ENCODE peak calls at places on chromosomes 4 and X, in six cellular contexts. L is HCT116, W is HepG2, V is A549, P is endothelial cell of umbilical vein, J is H1. O is an unnamed sample.

GRCh38 chrX:139388234-139388633 is 142.3 kb upstream of the F9 start:
- DNase-seq in L (no peak), W (no peak), V (no peak), P (no peak), J (no peak), O (no peak)

GRCh38 chrX:105211051-105211575 is 9.4 kb downstream of the TEX13A start:
- DNase-seq in L (no peak), W (no peak), V (no peak), P (no peak), J (no peak), O (no peak)

GRCh38 chr4:146063143-146063542 is 112.4 kb upstream of the LSM6 start:
- DNase-seq in L (no peak), W (no peak), V (no peak), P (no peak), J (no peak), O (no peak)

GRCh38 chr4:22170353-22170752 is 221.8 kb upstream of the KCNIP4 start:
- DNase-seq in L (no peak), W (no peak), V (no peak), P (no peak), J (no peak), O (no peak)

GRCh38 chr4:30630431-30630830 is 89.7 kb upstream of the PCDH7 start:
- DNase-seq in L (no peak), W (no peak), V (no peak), P (no peak), J (no peak), O (no peak)

GRCh38 chr4:42655921-42656735 is 777 bp downstream of the ATP8A1 start:
- DNase-seq in L (no peak), W (peak), V (peak), P (peak), J (no peak), O (peak)

GRCh38 chrX:150365953-150366911 is 3.1 kb downstream of the MAMLD1 start:
- DNase-seq in L (no peak), W (no peak), V (no peak), P (peak), J (no peak), O (no peak)

GRCh38 chrX:136540226-136540625 is 8.2 kb downstream of the VGLL1 start:
- DNase-seq in L (no peak), W (no peak), V (no peak), P (no peak), J (no peak), O (no peak)

GRCh38 chr4:164803702-164804101 is 49.8 kb downstream of the SMIM31 start:
- DNase-seq in L (no peak), W (no peak), V (no peak), P (no peak), J (no peak), O (no peak)

GRCh38 chrX:132270021-132270420 is 50.8 kb upstream of the RAP2C start:
- DNase-seq in L (no peak), W (no peak), V (no peak), P (no peak), J (no peak), O (no peak)

GRCh38 chr4:81684357-81684756 is 212.7 kb upstream of the RASGEF1B start:
- DNase-seq in L (no peak), W (no peak), V (no peak), P (no peak), J (no peak), O (no peak)

GRCh38 chr4:68869274-68869773 is 53.5 kb downstream of the UGT2B10 start:
- DNase-seq in L (no peak), W (no peak), V (no peak), P (no peak), J (no peak), O (no peak)

GRCh38 chrX:81201692-81202412 is at the start of the genes HMGN5 and SH3BGRL:
- DNase-seq in L (peak), W (peak), V (peak), P (peak), J (peak), O (peak)

GRCh38 chrX:131752493-131753198 is 208.8 kb downstream of the OR13H1 start:
- DNase-seq in L (no peak), W (no peak), V (no peak), P (no peak), J (no peak), O (no peak)

GRCh38 chr4:172147702-172148101 is 334.5 kb downstream of the GALNTL6 start:
- DNase-seq in L (no peak), W (no peak), V (no peak), P (no peak), J (no peak), O (no peak)

GRCh38 chr4:10704050-10704810 is 19.7 kb upstream of the CLNK start:
- DNase-seq in L (no peak), W (no peak), V (no peak), P (no peak), J (no peak), O (no peak)

GRCh38 chrX:136168929-136169735 is 21.8 kb downstream of the FHL1 start:
- DNase-seq in L (no peak), W (no peak), V (no peak), P (peak), J (peak), O (no peak)

GRCh38 chrX:148865237-148865636 is 364.8 kb downstream of the AFF2 start:
- DNase-seq in L (no peak), W (no peak), V (no peak), P (no peak), J (no peak), O (no peak)

GRCh38 chrX:136295380-136295779 is 5.4 kb upstream of the ADGRG4 start:
- DNase-seq in L (no peak), W (no peak), V (no peak), P (no peak), J (no peak), O (no peak)

GRCh38 chr4:154344686-154345085 is 146.9 kb downstream of the DCHS2 start:
- DNase-seq in L (peak), W (peak), V (no peak), P (no peak), J (no peak), O (peak)

GRCh38 chrX:13936804-13937203 is 92.9 kb downstream of the GEMIN8 start:
- DNase-seq in L (no peak), W (no peak), V (no peak), P (no peak), J (no peak), O (no peak)

GRCh38 chr4:121156822-121157769 is 7.0 kb downstream of the TNIP3 start:
- DNase-seq in L (no peak), W (no peak), V (peak), P (peak), J (peak), O (peak)

GRCh38 chr4:138627096-138627495 is 384.9 kb upstream of the SLC7A11 start:
- DNase-seq in L (no peak), W (no peak), V (no peak), P (no peak), J (no peak), O (no peak)

GRCh38 chr4:173242466-173243250 is 74.0 kb downstream of the GALNT7 start:
- DNase-seq in L (no peak), W (no peak), V (no peak), P (no peak), J (no peak), O (no peak)
- TF ChIP-seq MAX in L (no peak), W (no peak), V (no peak), P (no peak), J (no peak), O (no peak)

GRCh38 chr4:185396724-185397402 is at the start of gene ANKRD37:
- DNase-seq in L (no peak), W (peak), V (no peak), P (peak), J (no peak), O (no peak)

GRCh38 chr4:185394568-185395254 is 1.0 kb downstream of the LRP2BP start:
- DNase-seq in L (no peak), W (no peak), V (no peak), P (peak), J (no peak), O (peak)

GRCh38 chr4:185398618-185399017 is 2.0 kb downstream of the ANKRD37 start:
- DNase-seq in L (no peak), W (no peak), V (no peak), P (peak), J (no peak), O (no peak)

GRCh38 chr4:185395255-185395955 is at the start of gene LRP2BP:
- DNase-seq in L (no peak), W (peak), V (no peak), P (peak), J (no peak), O (peak)

DNA sequence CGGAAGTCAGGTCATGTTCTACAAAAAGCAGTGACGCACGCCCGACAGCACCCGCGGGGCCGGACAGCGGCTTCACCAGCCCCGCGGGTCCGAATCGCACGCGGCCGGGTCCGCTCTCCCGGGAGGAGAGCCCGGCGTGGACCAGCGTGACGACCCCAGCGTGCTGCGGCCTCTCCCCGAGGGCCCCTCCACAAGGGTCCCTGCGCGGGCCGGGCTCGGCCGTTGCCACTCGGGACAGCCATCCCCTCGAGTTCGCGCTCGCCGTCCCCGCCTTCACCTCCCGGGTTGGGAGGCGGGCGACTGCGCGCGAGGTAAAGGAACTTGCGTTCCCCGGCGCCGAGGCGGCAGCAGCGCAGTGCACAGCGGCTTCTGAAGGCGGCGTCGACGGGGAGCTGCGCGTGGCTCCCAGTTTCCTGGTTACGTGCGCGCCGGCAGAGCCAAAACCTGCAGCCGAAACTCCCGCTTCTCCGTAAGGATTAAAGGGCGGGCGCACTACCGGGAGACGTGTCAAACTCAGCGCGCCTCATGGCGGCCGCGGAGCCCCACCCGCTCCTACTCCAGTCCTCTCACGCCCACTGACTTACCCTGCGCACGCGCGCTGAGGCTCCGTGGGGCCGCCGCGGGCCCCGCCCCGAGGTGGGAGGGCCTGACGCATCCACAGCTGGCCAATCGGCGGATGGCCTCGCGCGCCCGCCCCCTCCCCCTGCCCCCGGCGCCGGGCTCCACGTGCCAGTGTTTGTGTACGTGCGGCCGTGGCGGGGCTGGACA is 416 bp upstream of the LRP2BP start:
- DNase-seq in L (peak), W (peak), V (peak), P (peak), J (peak), O (peak)
- TF ChIP-seq POLR2A in L (peak), W (peak), V (peak), P (peak), J (peak), O (peak)

DNA sequence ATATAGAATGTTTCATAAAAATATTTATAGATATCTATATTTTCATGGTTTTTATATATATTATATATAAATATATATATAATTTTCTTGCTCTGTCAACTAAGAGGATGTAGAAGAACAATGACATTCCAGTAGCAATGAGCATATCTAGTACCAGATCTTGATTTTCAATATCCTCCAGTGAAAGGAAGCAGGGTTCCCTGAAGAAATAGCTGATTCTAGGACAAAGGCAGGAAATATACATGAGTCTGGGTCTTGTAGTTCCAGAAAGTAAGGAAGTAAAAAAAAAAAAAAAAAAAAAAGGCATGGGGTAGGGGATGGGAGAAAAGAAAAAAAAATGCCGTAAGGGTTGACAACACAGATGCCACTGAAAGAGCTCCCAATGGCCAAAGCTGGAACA is 241.4 kb downstream of the RASL11B start:
- DNase-seq in L (no peak), W (no peak), V (no peak), P (peak), J (no peak), O (no peak)
- TF ChIP-seq MAX in L (no peak), W (no peak), V (no peak), P (no peak), J (no peak), O (no peak)

DNA sequence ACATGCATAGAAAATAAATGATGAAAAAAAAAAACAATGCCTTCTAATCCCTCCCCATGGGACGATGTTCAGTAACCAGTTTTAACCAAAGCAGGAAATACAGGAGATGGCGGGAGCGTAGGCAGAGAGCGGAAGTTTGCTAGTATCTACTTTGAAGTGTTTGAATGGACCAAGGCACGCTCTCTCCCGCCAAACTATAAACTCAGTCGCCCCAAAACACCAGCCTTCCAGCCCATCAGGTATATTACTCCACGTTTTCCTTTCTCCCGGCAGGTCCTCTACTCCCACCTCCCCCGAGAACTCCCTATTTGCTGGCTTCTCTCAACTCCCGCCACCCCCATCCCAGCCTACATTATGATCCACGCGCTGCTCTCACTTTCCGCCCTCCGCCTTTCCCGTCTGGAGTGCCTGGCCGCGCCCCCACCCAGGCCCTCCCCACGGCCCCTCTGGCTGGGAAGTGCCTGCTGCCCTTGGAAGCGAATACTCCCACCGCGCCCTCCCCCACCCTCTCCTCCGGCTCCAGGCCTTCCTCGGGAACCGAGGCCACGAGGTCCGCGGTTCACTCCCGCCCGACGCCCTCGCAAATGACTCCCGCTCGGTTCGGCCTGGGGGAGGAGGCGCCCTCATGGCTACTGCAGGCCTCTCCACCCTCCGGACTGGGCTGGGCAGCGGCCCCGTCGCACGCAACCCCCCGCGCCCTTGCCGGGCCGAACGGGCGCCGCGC is 741 bp downstream of the DHX15 start:
- DNase-seq in L (peak), W (peak), V (peak), P (peak), J (peak), O (peak)
- TF ChIP-seq POLR2A in L (no peak), W (no peak), V (no peak), P (peak), J (peak), O (no peak)